ENCODE peak calls at places on chromosomes 5 and 9, in seven cellular contexts. One of them, this sample, is unnamed.

GRCh38 chr9:20477940-20478620 is 144.2 kb downstream of the MLLT3 start:
- DNase-seq in ovary: no peak
- DNase-seq in Peyer's patch: no peak
- DNase-seq in tibial artery: no peak
- DNase-seq in prostate gland: no peak
- DNase-seq in thyroid gland: no peak
- DNase-seq in H1: no peak
- DNase-seq in this sample: no peak

GRCh38 chr5:2550479-2550878 is 201.0 kb downstream of the IRX2 start:
- DNase-seq in thyroid gland: no peak
- DNase-seq in Peyer's patch: no peak
- DNase-seq in tibial artery: no peak
- DNase-seq in H1: no peak
- DNase-seq in prostate gland: peak; percentile 16
- DNase-seq in ovary: no peak
- DNase-seq in this sample: no peak

GRCh38 chr5:123754167-123754840 is 242.3 kb downstream of the CSNK1G3 start:
- DNase-seq in tibial artery: no peak
- DNase-seq in Peyer's patch: no peak
- DNase-seq in ovary: no peak
- DNase-seq in H1: no peak
- DNase-seq in prostate gland: no peak
- DNase-seq in thyroid gland: no peak
- DNase-seq in this sample: no peak

GRCh38 chr5:107425541-107426031 is 245.2 kb downstream of the EFNA5 start:
- DNase-seq in ovary: no peak
- DNase-seq in Peyer's patch: no peak
- DNase-seq in tibial artery: no peak
- DNase-seq in prostate gland: peak; percentile 45
- DNase-seq in thyroid gland: no peak
- DNase-seq in H1: no peak
- DNase-seq in this sample: no peak

GRCh38 chr5:157182143-157182757 is 1.6 kb downstream of the ITK start:
- DNase-seq in Peyer's patch: no peak
- DNase-seq in ovary: no peak
- DNase-seq in thyroid gland: no peak
- DNase-seq in H1: no peak
- DNase-seq in prostate gland: no peak
- DNase-seq in tibial artery: no peak
- DNase-seq in this sample: no peak

GRCh38 chr5:58208674-58209073 is 251.2 kb downstream of the PLK2 start:
- DNase-seq in prostate gland: no peak
- DNase-seq in H1: no peak
- DNase-seq in Peyer's patch: no peak
- DNase-seq in ovary: no peak
- DNase-seq in tibial artery: no peak
- DNase-seq in thyroid gland: no peak
- DNase-seq in this sample: no peak

GRCh38 chr5:85951707-85952210 is 666.0 kb upstream of the COX7C start:
- DNase-seq in ovary: no peak
- DNase-seq in H1: no peak
- DNase-seq in thyroid gland: no peak
- DNase-seq in prostate gland: no peak
- DNase-seq in Peyer's patch: no peak
- DNase-seq in tibial artery: no peak
- DNase-seq in this sample: no peak

GRCh38 chr5:119328753-119329602 is 26.8 kb upstream of the TNFAIP8 start:
- DNase-seq in H1: no peak
- DNase-seq in Peyer's patch: no peak
- DNase-seq in ovary: no peak
- DNase-seq in tibial artery: no peak
- DNase-seq in thyroid gland: no peak
- DNase-seq in prostate gland: peak; percentile 77
- DNase-seq in this sample: no peak

GRCh38 chr5:138459311-138459710 is 6.0 kb upstream of the EGR1 start:
- DNase-seq in ovary: no peak
- DNase-seq in H1: no peak
- DNase-seq in thyroid gland: no peak
- DNase-seq in Peyer's patch: peak; percentile 59
- DNase-seq in tibial artery: no peak
- DNase-seq in prostate gland: no peak
- DNase-seq in this sample: no peak

GRCh38 chr9:112009656-112010055 is 113.0 kb downstream of the UGCG start:
- DNase-seq in Peyer's patch: no peak
- DNase-seq in H1: no peak
- DNase-seq in prostate gland: no peak
- DNase-seq in tibial artery: no peak
- DNase-seq in ovary: no peak
- DNase-seq in thyroid gland: no peak
- DNase-seq in this sample: no peak

GRCh38 chr5:94983861-94984535 is 300.9 kb downstream of the MCTP1 start:
- DNase-seq in prostate gland: no peak
- DNase-seq in H1: no peak
- DNase-seq in ovary: no peak
- DNase-seq in tibial artery: no peak
- DNase-seq in thyroid gland: no peak
- DNase-seq in Peyer's patch: no peak
- DNase-seq in this sample: no peak

GRCh38 chr9:78118742-78119473 is 87.3 kb upstream of the GNAQ start:
- DNase-seq in tibial artery: no peak
- DNase-seq in thyroid gland: no peak
- DNase-seq in Peyer's patch: no peak
- DNase-seq in H1: no peak
- DNase-seq in prostate gland: no peak
- DNase-seq in ovary: no peak
- DNase-seq in this sample: no peak

GRCh38 chr5:32044904-32045303 is 129.2 kb downstream of the GOLPH3 start:
- DNase-seq in Peyer's patch: no peak
- DNase-seq in H1: no peak
- DNase-seq in tibial artery: no peak
- DNase-seq in prostate gland: no peak
- DNase-seq in thyroid gland: no peak
- DNase-seq in ovary: no peak
- DNase-seq in this sample: no peak

GRCh38 chr5:82355921-82356454 is 77.8 kb upstream of the RPS23 start:
- DNase-seq in ovary: no peak
- DNase-seq in Peyer's patch: no peak
- DNase-seq in thyroid gland: no peak
- DNase-seq in prostate gland: no peak
- DNase-seq in tibial artery: no peak
- DNase-seq in H1: no peak
- DNase-seq in this sample: no peak

DNA sequence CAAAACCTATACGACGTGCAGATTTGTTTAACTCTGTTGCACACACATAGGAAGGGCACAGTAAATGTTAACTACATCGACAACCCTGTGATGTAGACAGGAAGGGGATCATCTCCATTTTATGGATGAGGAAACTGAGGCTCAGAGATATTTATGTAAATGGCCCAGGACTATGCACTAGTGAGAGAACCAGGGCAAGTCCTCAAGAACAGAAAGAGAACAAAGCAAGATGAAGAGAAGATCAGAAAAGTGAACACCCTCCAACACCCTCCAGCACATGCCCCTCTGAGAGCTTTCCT is 36.3 kb downstream of the PCDHAC2 start:
- DNase-seq in Peyer's patch: no peak
- DNase-seq in thyroid gland: no peak
- DNase-seq in ovary: no peak
- DNase-seq in tibial artery: no peak
- DNase-seq in prostate gland: no peak
- DNase-seq in H1: no peak
- DNase-seq in this sample: no peak
- H3K27ac ChIP-seq in Peyer's patch: no peak overlapping the region
- H3K27ac ChIP-seq in thyroid gland: no peak overlapping the region
- H3K27ac ChIP-seq in ovary: no peak overlapping the region
- H3K27ac ChIP-seq in tibial artery: no peak overlapping the region
- H3K27ac ChIP-seq in prostate gland: no peak overlapping the region
- H3K27ac ChIP-seq in H1: peak overlapping the region; percentile 51
- H3K27ac ChIP-seq in this sample: no peak overlapping the region

GRCh38 chr9:131734165-131734610 is 5.7 kb downstream of the RAPGEF1 start:
- DNase-seq in ovary: no peak
- DNase-seq in prostate gland: no peak
- DNase-seq in tibial artery: no peak
- DNase-seq in H1: no peak
- DNase-seq in Peyer's patch: peak; percentile 87
- DNase-seq in thyroid gland: peak; percentile 57
- DNase-seq in this sample: no peak

GRCh38 chr9:131734781-131735180 is 5.1 kb downstream of the RAPGEF1 start:
- DNase-seq in ovary: no peak
- DNase-seq in tibial artery: no peak
- DNase-seq in thyroid gland: no peak
- DNase-seq in prostate gland: no peak
- DNase-seq in Peyer's patch: no peak
- DNase-seq in H1: no peak
- DNase-seq in this sample: no peak

GRCh38 chr9:131733601-131734061 is 6.2 kb downstream of the RAPGEF1 start:
- DNase-seq in H1: no peak
- DNase-seq in prostate gland: no peak
- DNase-seq in Peyer's patch: peak; percentile 69
- DNase-seq in tibial artery: peak; percentile 72
- DNase-seq in thyroid gland: no peak
- DNase-seq in ovary: no peak
- DNase-seq in this sample: no peak

GRCh38 chr9:131736440-131736839 is 3.4 kb downstream of the RAPGEF1 start:
- DNase-seq in tibial artery: no peak
- DNase-seq in prostate gland: no peak
- DNase-seq in Peyer's patch: no peak
- DNase-seq in H1: no peak
- DNase-seq in thyroid gland: no peak
- DNase-seq in ovary: no peak
- DNase-seq in this sample: no peak

DNA sequence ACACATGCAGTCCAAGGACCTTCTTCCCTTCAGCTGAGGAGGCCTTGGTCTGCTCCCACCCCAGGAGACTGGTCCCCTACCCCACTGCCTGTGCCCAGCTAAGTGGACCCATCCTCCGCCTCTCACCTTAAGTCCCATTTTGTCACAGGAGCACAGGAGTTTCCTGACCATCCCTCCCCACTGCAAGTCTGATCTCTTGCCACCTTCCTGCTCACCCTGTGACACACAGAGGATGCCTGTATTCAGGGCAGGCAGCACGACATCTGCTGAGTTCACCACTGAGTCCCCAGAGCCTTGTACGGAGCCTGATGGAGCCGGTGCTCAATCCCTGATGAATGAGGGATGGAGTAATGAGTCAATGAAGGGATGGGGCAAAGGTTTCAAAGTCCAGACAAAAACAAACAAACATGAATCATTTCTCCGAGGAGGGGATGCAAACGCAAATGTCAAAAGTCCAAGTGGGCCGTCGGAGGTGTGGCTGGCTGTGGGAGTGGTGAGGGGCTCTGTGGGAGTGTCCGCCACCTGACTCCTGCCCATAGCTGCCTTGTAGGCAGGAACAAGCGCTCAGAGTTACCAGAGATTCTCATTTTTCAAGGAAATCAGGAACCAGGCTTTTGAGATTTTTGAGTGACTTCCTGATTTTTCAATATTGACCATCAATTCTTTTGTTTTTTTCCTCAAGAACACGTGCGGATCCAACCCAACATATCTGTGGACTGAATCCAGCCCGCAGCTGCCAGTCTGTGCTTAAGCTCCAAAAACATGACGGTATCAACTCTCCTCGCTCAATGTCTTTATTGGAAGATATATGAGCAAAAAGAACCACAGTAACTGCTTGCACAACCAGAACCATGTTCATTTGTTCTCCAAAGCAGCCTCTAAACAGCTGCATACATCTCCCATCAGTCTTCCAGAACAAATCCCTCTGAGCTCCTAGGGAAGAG is 4.4 kb downstream of the RAPGEF1 start:
- DNase-seq in prostate gland: no peak
- DNase-seq in Peyer's patch: peak; percentile 87
- DNase-seq in thyroid gland: no peak
- DNase-seq in H1: no peak
- DNase-seq in ovary: no peak
- DNase-seq in tibial artery: no peak
- DNase-seq in this sample: no peak
- H3K27ac ChIP-seq in prostate gland: peak overlapping the region; percentile 19
- H3K27ac ChIP-seq in Peyer's patch: peak overlapping the region; percentile 89
- H3K27ac ChIP-seq in thyroid gland: no peak overlapping the region
- H3K27ac ChIP-seq in H1: no peak overlapping the region
- H3K27ac ChIP-seq in ovary: no peak overlapping the region
- H3K27ac ChIP-seq in tibial artery: peak overlapping the region; percentile 67
- H3K27ac ChIP-seq in this sample: no peak overlapping the region

GRCh38 chr9:93471135-93471534 is 17.8 kb upstream of the FAM120AOS start:
- DNase-seq in prostate gland: no peak
- DNase-seq in H1: no peak
- DNase-seq in thyroid gland: no peak
- DNase-seq in tibial artery: no peak
- DNase-seq in Peyer's patch: no peak
- DNase-seq in ovary: no peak
- DNase-seq in this sample: no peak
- H3K27ac ChIP-seq in prostate gland: no peak overlapping the region
- H3K27ac ChIP-seq in H1: no peak overlapping the region
- H3K27ac ChIP-seq in thyroid gland: no peak overlapping the region
- H3K27ac ChIP-seq in tibial artery: no peak overlapping the region
- H3K27ac ChIP-seq in Peyer's patch: no peak overlapping the region
- H3K27ac ChIP-seq in ovary: no peak overlapping the region
- H3K27ac ChIP-seq in this sample: no peak overlapping the region

GRCh38 chr9:129408535-129409215 is 212.2 kb downstream of the C9orf50 start:
- DNase-seq in tibial artery: no peak
- DNase-seq in prostate gland: peak; percentile 69
- DNase-seq in Peyer's patch: no peak
- DNase-seq in H1: no peak
- DNase-seq in ovary: no peak
- DNase-seq in thyroid gland: peak; percentile 95
- DNase-seq in this sample: peak; percentile 73

GRCh38 chr9:129405831-129406220 is 215.1 kb downstream of the C9orf50 start:
- DNase-seq in ovary: no peak
- DNase-seq in thyroid gland: no peak
- DNase-seq in Peyer's patch: no peak
- DNase-seq in prostate gland: no peak
- DNase-seq in H1: no peak
- DNase-seq in tibial artery: no peak
- DNase-seq in this sample: no peak

GRCh38 chr9:129406278-129407225 is 214.3 kb downstream of the C9orf50 start:
- DNase-seq in Peyer's patch: peak; percentile 88
- DNase-seq in prostate gland: no peak
- DNase-seq in thyroid gland: peak; percentile 78
- DNase-seq in tibial artery: no peak
- DNase-seq in H1: peak; percentile 45
- DNase-seq in ovary: no peak
- DNase-seq in this sample: no peak

GRCh38 chr9:129405089-129405830 is 215.6 kb downstream of the C9orf50 start:
- DNase-seq in Peyer's patch: no peak
- DNase-seq in thyroid gland: no peak
- DNase-seq in tibial artery: no peak
- DNase-seq in ovary: no peak
- DNase-seq in prostate gland: no peak
- DNase-seq in H1: no peak
- DNase-seq in this sample: no peak

DNA sequence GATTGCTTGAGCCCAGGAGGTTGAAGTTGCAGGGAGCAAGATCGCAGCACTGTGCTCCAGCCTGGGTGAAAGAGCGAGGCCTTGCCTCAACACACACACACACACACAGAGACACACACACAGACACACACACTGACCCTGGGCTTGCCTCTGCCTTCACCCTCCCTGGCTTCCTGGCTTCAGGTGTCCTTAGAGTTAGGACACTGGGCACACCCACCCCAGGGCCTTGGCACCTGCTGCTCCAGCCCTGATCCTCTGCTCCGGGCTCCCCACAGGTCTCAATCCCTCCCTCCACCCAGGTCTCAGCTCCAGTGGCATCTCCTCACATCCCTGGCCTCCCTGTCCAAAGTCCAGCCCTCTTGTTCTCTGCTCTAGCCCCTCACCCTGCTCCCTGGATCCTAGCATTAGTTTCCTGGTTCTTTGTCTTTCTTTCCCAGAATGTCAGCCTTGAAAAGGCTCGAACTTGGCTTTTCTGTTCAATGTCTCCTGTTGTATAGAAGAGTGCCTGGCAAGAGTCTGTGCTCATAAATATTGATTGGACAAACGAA is 212.9 kb downstream of the C9orf50 start:
- DNase-seq in thyroid gland: no peak
- DNase-seq in ovary: no peak
- DNase-seq in tibial artery: no peak
- DNase-seq in H1: no peak
- DNase-seq in prostate gland: no peak
- DNase-seq in Peyer's patch: no peak
- DNase-seq in this sample: no peak
- H3K27ac ChIP-seq in thyroid gland: peak overlapping the region; percentile 94
- H3K27ac ChIP-seq in ovary: no peak overlapping the region
- H3K27ac ChIP-seq in tibial artery: no peak overlapping the region
- H3K27ac ChIP-seq in H1: no peak overlapping the region
- H3K27ac ChIP-seq in prostate gland: peak overlapping the region; percentile 59
- H3K27ac ChIP-seq in Peyer's patch: no peak overlapping the region
- H3K27ac ChIP-seq in this sample: no peak overlapping the region

This sample was measured in testis.